ENCODE peak calls at places on chromosomes 6 and 20, in five cellular contexts. W is T follicular helper cell, C is GM13977, K is iPS DF 6.9, A is mesothelial cell of epicardium. N is an unnamed sample.

GRCh38 chr6:146315321-146316254 is 228.0 kb upstream of the RAB32 start:
- DNase-seq in W (no peak), C (no peak), K (no peak), A (no peak), N (no peak)

GRCh38 chr20:8434326-8434876 is 302.3 kb downstream of the PLCB1 start:
- DNase-seq in W (no peak), C (no peak), K (no peak), A (no peak), N (peak)

GRCh38 chr20:51950926-51951325 is 148.6 kb upstream of the SALL4 start:
- DNase-seq in W (no peak), C (no peak), K (no peak), A (no peak), N (no peak)

GRCh38 chr6:30171677-30172471 is 8.5 kb downstream of the TRIM15 start:
- DNase-seq in W (no peak), C (no peak), K (no peak), A (no peak), N (no peak)

GRCh38 chr6:46507426-46507825 is 16.2 kb upstream of the RCAN2 start:
- DNase-seq in W (no peak), C (no peak), K (no peak), A (no peak), N (no peak)

GRCh38 chr6:43123691-43124314 is 47.3 kb upstream of the SRF start:
- DNase-seq in W (no peak), C (no peak), K (no peak), A (no peak), N (no peak)

GRCh38 chr6:57074383-57074782 is 15.6 kb upstream of the ZNF451 start:
- DNase-seq in W (no peak), C (no peak), K (no peak), A (no peak), N (no peak)

GRCh38 chr6:125486881-125487280 is 185.1 kb upstream of the HDDC2 start:
- DNase-seq in W (no peak), C (no peak), K (no peak), A (no peak), N (no peak)

GRCh38 chr20:50387996-50388332 is 122.2 kb upstream of the PTPN1 start:
- DNase-seq in W (no peak), C (no peak), K (no peak), A (no peak), N (peak)

GRCh38 chr20:22499475-22500174 is 84.7 kb downstream of the FOXA2 start:
- DNase-seq in W (no peak), C (no peak), K (no peak), A (no peak), N (no peak)

GRCh38 chr6:150606258-150607043 is 6.8 kb downstream of the PLEKHG1 start:
- DNase-seq in W (no peak), C (no peak), K (no peak), A (no peak), N (no peak)

GRCh38 chr6:15371151-15371550 is 125.3 kb downstream of the JARID2 start:
- DNase-seq in W (no peak), C (no peak), K (no peak), A (no peak), N (no peak)

GRCh38 chr6:14221564-14222297 is 104.2 kb downstream of the CD83 start:
- DNase-seq in W (no peak), C (no peak), K (no peak), A (no peak), N (no peak)

GRCh38 chr20:3209023-3209945 is at the start of gene ITPA:
- DNase-seq in W (peak), C (peak), K (peak), A (no peak), N (peak)

GRCh38 chr6:165864925-165865324 is 201.9 kb upstream of the PDE10A start:
- DNase-seq in W (no peak), C (no peak), K (no peak), A (no peak), N (no peak)

GRCh38 chr6:157282279-157282678 is 41.0 kb downstream of the TMEM242 start:
- DNase-seq in W (no peak), C (no peak), K (no peak), A (no peak), N (no peak)

GRCh38 chr20:36745234-36745926 is 510 bp downstream of the NDRG3 start:
- DNase-seq in W (no peak), C (no peak), K (no peak), A (no peak), N (no peak)

GRCh38 chr6:34791164-34791841 is 580 bp upstream of the BLTP3A start:
- DNase-seq in W (peak), C (peak), K (no peak), A (no peak), N (no peak)

GRCh38 chr6:18277181-18278006 is 13.1 kb upstream of the DEK start:
- DNase-seq in W (no peak), C (peak), K (no peak), A (no peak), N (no peak)

GRCh38 chr6:66361886-66362285 is 654.9 kb upstream of the EYS start:
- DNase-seq in W (no peak), C (no peak), K (no peak), A (no peak), N (no peak)

GRCh38 chr20:43590392-43591303 is at the start of gene IFT52:
- DNase-seq in W (peak), C (peak), K (peak), A (peak), N (peak)

GRCh38 chr6:142568857-142569597 is 267.2 kb downstream of the ADGRG6 start:
- DNase-seq in W (no peak), C (no peak), K (no peak), A (no peak), N (peak)

GRCh38 chr6:18720075-18720474 is 332.9 kb downstream of the RNF144B start:
- DNase-seq in W (no peak), C (no peak), K (no peak), A (no peak), N (no peak)

GRCh38 chr20:35837577-35838195 is 65.9 kb downstream of the PHF20 start:
- DNase-seq in W (no peak), C (no peak), K (no peak), A (no peak), N (no peak)

GRCh38 chr20:2793471-2793870 is 7.0 kb downstream of the CPXM1 start:
- DNase-seq in W (no peak), C (peak), K (no peak), A (no peak), N (no peak)

GRCh38 chr6:28875348-28875747 is 48.4 kb downstream of the TRIM27 start:
- DNase-seq in W (no peak), C (no peak), K (no peak), A (no peak), N (no peak)

GRCh38 chr20:62714799-62715198 is 6.2 kb downstream of the NTSR1 start:
- DNase-seq in W (no peak), C (no peak), K (no peak), A (no peak), N (no peak)

GRCh38 chr6:28142446-28142845 is 763 bp downstream of the ZKSCAN8 start:
- DNase-seq in W (no peak), C (no peak), K (no peak), A (no peak), N (no peak)

GRCh38 chr6:169966312-169967181 is 215.1 kb downstream of the ERMARD start:
- DNase-seq in W (no peak), C (no peak), K (no peak), A (no peak), N (no peak)

GRCh38 chr6:1047926-1048595 is 263.8 kb upstream of the FOXQ1 start:
- DNase-seq in W (no peak), C (no peak), K (no peak), A (no peak), N (no peak)

GRCh38 chr20:57654363-57654997 is 34.3 kb upstream of the ZBP1 start:
- DNase-seq in W (peak), C (peak), K (peak), A (no peak), N (no peak)

GRCh38 chr6:165985926-165986646 is 181.6 kb downstream of the TBXT start:
- DNase-seq in W (no peak), C (no peak), K (no peak), A (no peak), N (no peak)